ENCODE peak calls at places on chromosomes 13 and 19, in nine cellular contexts. One of them, this sample, is unnamed.

GRCh38 chr19:30566681-30567420 is 194.7 kb downstream of the ZNF536 start:
- DNase-seq in GDM1: no peak
- DNase-seq in NCI-H1930: no peak
- DNase-seq in GM23248: no peak
- DNase-seq in C1 segment of cervical spinal cord: no peak
- DNase-seq in GM04504: no peak
- DNase-seq in lower leg skin: no peak
- DNase-seq in COLO829: no peak
- DNase-seq in cerebellum: no peak
- DNase-seq in this sample: no peak

GRCh38 chr13:99215466-99215865 is 14.8 kb downstream of the UBAC2 start:
- DNase-seq in GDM1: no peak
- DNase-seq in NCI-H1930: no peak
- DNase-seq in GM23248: no peak
- DNase-seq in C1 segment of cervical spinal cord: no peak
- DNase-seq in GM04504: no peak
- DNase-seq in lower leg skin: peak
- DNase-seq in COLO829: no peak
- DNase-seq in cerebellum: no peak
- DNase-seq in this sample: no peak

GRCh38 chr13:45728759-45729158 is 26.6 kb downstream of the CBY2 start:
- DNase-seq in GDM1: no peak
- DNase-seq in NCI-H1930: no peak
- DNase-seq in GM23248: peak
- DNase-seq in C1 segment of cervical spinal cord: no peak
- DNase-seq in GM04504: no peak
- DNase-seq in lower leg skin: peak
- DNase-seq in COLO829: no peak
- DNase-seq in cerebellum: no peak
- DNase-seq in this sample: no peak

GRCh38 chr19:4057913-4058695 is 8.6 kb downstream of the ZBTB7A start:
- DNase-seq in GDM1: no peak
- DNase-seq in NCI-H1930: no peak
- DNase-seq in GM23248: peak
- DNase-seq in C1 segment of cervical spinal cord: no peak
- DNase-seq in GM04504: peak
- DNase-seq in lower leg skin: peak
- DNase-seq in COLO829: no peak
- DNase-seq in cerebellum: no peak
- DNase-seq in this sample: no peak

GRCh38 chr13:99269627-99270252 is 11.6 kb upstream of the GPR18 start:
- DNase-seq in GDM1: peak
- DNase-seq in NCI-H1930: no peak
- DNase-seq in GM23248: peak
- DNase-seq in C1 segment of cervical spinal cord: no peak
- DNase-seq in GM04504: peak
- DNase-seq in lower leg skin: no peak
- DNase-seq in COLO829: no peak
- DNase-seq in cerebellum: peak
- DNase-seq in this sample: peak

GRCh38 chr19:6720369-6721112 is at the start of gene C3:
- DNase-seq in GDM1: no peak
- DNase-seq in NCI-H1930: no peak
- DNase-seq in GM23248: peak
- DNase-seq in C1 segment of cervical spinal cord: peak
- DNase-seq in GM04504: peak
- DNase-seq in lower leg skin: peak
- DNase-seq in COLO829: no peak
- DNase-seq in cerebellum: no peak
- DNase-seq in this sample: no peak

GRCh38 chr13:63501702-63502101 is 2086.1 kb upstream of the PCDH20 start:
- DNase-seq in GDM1: no peak
- DNase-seq in NCI-H1930: no peak
- DNase-seq in GM23248: no peak
- DNase-seq in C1 segment of cervical spinal cord: no peak
- DNase-seq in GM04504: no peak
- DNase-seq in lower leg skin: no peak
- DNase-seq in COLO829: no peak
- DNase-seq in cerebellum: no peak
- DNase-seq in this sample: no peak

GRCh38 chr13:100088648-100089601 is at the start of gene PCCA:
- DNase-seq in GDM1: peak
- DNase-seq in NCI-H1930: peak
- DNase-seq in GM23248: peak
- DNase-seq in C1 segment of cervical spinal cord: peak
- DNase-seq in GM04504: peak
- DNase-seq in lower leg skin: peak
- DNase-seq in COLO829: peak
- DNase-seq in cerebellum: peak
- DNase-seq in this sample: peak

GRCh38 chr13:47085346-47085745 is 188.5 kb upstream of the HTR2A start:
- DNase-seq in GDM1: no peak
- DNase-seq in NCI-H1930: no peak
- DNase-seq in GM23248: peak
- DNase-seq in C1 segment of cervical spinal cord: no peak
- DNase-seq in GM04504: peak
- DNase-seq in lower leg skin: no peak
- DNase-seq in COLO829: no peak
- DNase-seq in cerebellum: no peak
- DNase-seq in this sample: no peak

GRCh38 chr19:10544242-10544752 is 593 bp downstream of the ATG4D start:
- DNase-seq in GDM1: no peak
- DNase-seq in NCI-H1930: no peak
- DNase-seq in GM23248: peak
- DNase-seq in C1 segment of cervical spinal cord: no peak
- DNase-seq in GM04504: no peak
- DNase-seq in lower leg skin: no peak
- DNase-seq in COLO829: peak
- DNase-seq in cerebellum: peak
- DNase-seq in this sample: peak

GRCh38 chr19:50325310-50326100 is 3.7 kb downstream of the KCNC3 start:
- DNase-seq in GDM1: peak
- DNase-seq in NCI-H1930: peak
- DNase-seq in GM23248: peak
- DNase-seq in C1 segment of cervical spinal cord: peak
- DNase-seq in GM04504: no peak
- DNase-seq in lower leg skin: no peak
- DNase-seq in COLO829: peak
- DNase-seq in cerebellum: peak
- DNase-seq in this sample: peak

GRCh38 chr19:3455393-3455955 is 24.9 kb downstream of the SMIM24 start:
- DNase-seq in GDM1: no peak
- DNase-seq in NCI-H1930: no peak
- DNase-seq in GM23248: no peak
- DNase-seq in C1 segment of cervical spinal cord: no peak
- DNase-seq in GM04504: no peak
- DNase-seq in lower leg skin: no peak
- DNase-seq in COLO829: no peak
- DNase-seq in cerebellum: no peak
- DNase-seq in this sample: no peak

GRCh38 chr19:6521718-6522646 is 8.8 kb upstream of the TNFSF9 start:
- DNase-seq in GDM1: peak
- DNase-seq in NCI-H1930: no peak
- DNase-seq in GM23248: peak
- DNase-seq in C1 segment of cervical spinal cord: no peak
- DNase-seq in GM04504: no peak
- DNase-seq in lower leg skin: no peak
- DNase-seq in COLO829: no peak
- DNase-seq in cerebellum: no peak
- DNase-seq in this sample: no peak

GRCh38 chr19:7900401-7900870 is 3.2 kb upstream of the MAP2K7 start:
- DNase-seq in GDM1: no peak
- DNase-seq in NCI-H1930: no peak
- DNase-seq in GM23248: no peak
- DNase-seq in C1 segment of cervical spinal cord: no peak
- DNase-seq in GM04504: no peak
- DNase-seq in lower leg skin: peak
- DNase-seq in COLO829: no peak
- DNase-seq in cerebellum: no peak
- DNase-seq in this sample: no peak

GRCh38 chr19:19499272-19499995 is 15.9 kb downstream of the TSSK6 start:
- DNase-seq in GDM1: no peak
- DNase-seq in NCI-H1930: no peak
- DNase-seq in GM23248: no peak
- DNase-seq in C1 segment of cervical spinal cord: no peak
- DNase-seq in GM04504: no peak
- DNase-seq in lower leg skin: no peak
- DNase-seq in COLO829: no peak
- DNase-seq in cerebellum: no peak
- DNase-seq in this sample: no peak

GRCh38 chr13:113934576-113934975 is 39.3 kb downstream of the C13orf46 start:
- DNase-seq in GDM1: no peak
- DNase-seq in NCI-H1930: no peak
- DNase-seq in GM23248: no peak
- DNase-seq in C1 segment of cervical spinal cord: no peak
- DNase-seq in GM04504: no peak
- DNase-seq in lower leg skin: peak
- DNase-seq in COLO829: no peak
- DNase-seq in cerebellum: no peak
- DNase-seq in this sample: no peak

GRCh38 chr19:34316741-34317241 is 48.2 kb upstream of the GPI start:
- DNase-seq in GDM1: no peak
- DNase-seq in NCI-H1930: no peak
- DNase-seq in GM23248: peak
- DNase-seq in C1 segment of cervical spinal cord: no peak
- DNase-seq in GM04504: no peak
- DNase-seq in lower leg skin: no peak
- DNase-seq in COLO829: peak
- DNase-seq in cerebellum: no peak
- DNase-seq in this sample: no peak

GRCh38 chr19:17447704-17448189 is 721 bp downstream of the TMEM221 start:
- DNase-seq in GDM1: no peak
- DNase-seq in NCI-H1930: no peak
- DNase-seq in GM23248: no peak
- DNase-seq in C1 segment of cervical spinal cord: no peak
- DNase-seq in GM04504: no peak
- DNase-seq in lower leg skin: no peak
- DNase-seq in COLO829: no peak
- DNase-seq in cerebellum: no peak
- DNase-seq in this sample: no peak

GRCh38 chr13:73548444-73548843 is 489.6 kb downstream of the KLF5 start:
- DNase-seq in GDM1: no peak
- DNase-seq in NCI-H1930: no peak
- DNase-seq in GM23248: no peak
- DNase-seq in C1 segment of cervical spinal cord: no peak
- DNase-seq in GM04504: no peak
- DNase-seq in lower leg skin: no peak
- DNase-seq in COLO829: no peak
- DNase-seq in cerebellum: no peak
- DNase-seq in this sample: no peak

This sample was measured in NCI-H2081.